ENCODE peak calls at places on chromosomes 1 and 21, in seven cellular contexts. G is retina; P is dorsolateral prefrontal cortex; C is HCT116; S is cardiac fibroblast; R is stimulated activated CD4-positive, alpha-beta T cell treated with anti-CD3 and anti-CD28 coated beads, Interleukin-4, amount 100 ng/mL, for 1 hour; K is NCI-H748 treated with DMSO at 0.1 percent for 48 hours. T is an unnamed sample.

GRCh38 chr21:35051287-35051818 is 2.3 kb upstream of the RUNX1 start:
- DNase-seq in P (peak; percentile 30), S (peak; percentile 91), K (peak; percentile 3), R (peak; percentile 77), C (peak; percentile 80), G (peak; percentile 70), T (peak; percentile 50)

GRCh38 chr1:25064465-25065238 is 134.6 kb upstream of the RUNX3 start:
- DNase-seq in P (no peak), K (no peak), C (no peak), G (no peak), S (no peak), R (peak; percentile 15), T (no peak)

GRCh38 chr1:44512313-44512885 is 107.3 kb downstream of the RNF220 start:
- DNase-seq in K (no peak), R (peak; percentile 4), G (no peak), P (no peak), C (no peak), S (no peak), T (no peak)

GRCh38 chr21:42513151-42513984 is at the start of gene SLC37A1:
- DNase-seq in R (peak; percentile 58), S (peak; percentile 18), G (peak; percentile 80), P (no peak), C (no peak), K (no peak), T (no peak)

GRCh38 chr1:104878203-104878911 is 1128.7 kb downstream of the AMY1C start:
- DNase-seq in S (no peak), G (no peak), K (no peak), C (no peak), P (no peak), R (no peak), T (no peak)

GRCh38 chr1:241533375-241534115 is 1.4 kb downstream of the KMO start:
- DNase-seq in P (no peak), C (no peak), R (no peak), K (no peak), S (no peak), G (no peak), T (no peak)

GRCh38 chr1:93735722-93736121 is 54.1 kb upstream of the BCAR3 start:
- DNase-seq in P (no peak), K (no peak), R (no peak), S (peak; percentile 85), G (no peak), C (no peak), T (no peak)

GRCh38 chr1:2645143-2645542 is 12.3 kb upstream of the MMEL1 start:
- DNase-seq in K (no peak), C (no peak), G (no peak), R (no peak), P (no peak), S (no peak), T (no peak)

GRCh38 chr1:150429805-150430204 is 57.4 kb upstream of the TARS2 start:
- DNase-seq in S (peak; percentile 34), P (no peak), R (no peak), K (no peak), G (no peak), C (no peak), T (no peak)

GRCh38 chr1:186634511-186634910 is 45.7 kb downstream of the PTGS2 start:
- DNase-seq in R (no peak), C (no peak), K (no peak), P (no peak), S (no peak), G (no peak), T (no peak)

GRCh38 chr1:11704691-11705475 is 13.4 kb downstream of the DRAXIN start:
- DNase-seq in G (no peak), K (no peak), S (no peak), P (no peak), C (no peak), R (no peak), T (no peak)

GRCh38 chr21:44900559-44901251 is 20.0 kb downstream of the ITGB2 start:
- DNase-seq in C (no peak), R (no peak), G (no peak), P (no peak), S (no peak), K (no peak), T (no peak)

GRCh38 chr1:165637427-165637826 is 6.4 kb downstream of the MGST3 start:
- DNase-seq in K (no peak), C (no peak), R (no peak), G (no peak), S (peak; percentile 76), P (no peak), T (no peak)

GRCh38 chr1:207404849-207405525 is 49.1 kb upstream of the CR2 start:
- DNase-seq in G (no peak), S (peak; percentile 85), R (no peak), K (peak; percentile 61), P (no peak), C (peak; percentile 65), T (no peak)

GRCh38 chr1:200917291-200917817 is 22.7 kb downstream of the INAVA start:
- DNase-seq in K (no peak), S (no peak), R (no peak), P (no peak), C (no peak), G (no peak), T (no peak)

GRCh38 chr1:43531453-43531905 is 796 bp downstream of the PTPRF start:
- DNase-seq in C (no peak), S (no peak), K (no peak), P (no peak), R (peak; percentile 15), G (peak; percentile 63), T (no peak)

GRCh38 chr1:44553771-44554170 is 120.5 kb downstream of the TMEM53 start:
- DNase-seq in S (peak; percentile 68), P (no peak), G (no peak), K (no peak), C (peak; percentile 36), R (no peak), T (no peak)

GRCh38 chr1:64392109-64392508 is 77.8 kb upstream of the CACHD1 start:
- DNase-seq in P (no peak), C (no peak), K (no peak), G (no peak), R (no peak), S (no peak), T (no peak)

GRCh38 chr1:178160736-178161475 is 67.0 kb downstream of the RASAL2 start:
- DNase-seq in K (no peak), C (no peak), G (no peak), P (no peak), R (no peak), S (no peak), T (no peak)

GRCh38 chr1:61056674-61057439 is 25.5 kb upstream of the NFIA start:
- DNase-seq in R (peak; percentile 41), S (peak; percentile 71), G (peak; percentile 89), P (peak; percentile 56), K (peak; percentile 68), C (peak; percentile 50), T (peak; percentile 69)

GRCh38 chr1:13921190-13921589 is 221.2 kb downstream of the PRDM2 start:
- DNase-seq in C (no peak), R (no peak), K (no peak), G (no peak), S (no peak), P (no peak), T (no peak)

GRCh38 chr1:30966690-30967369 is 58.3 kb upstream of the SDC3 start:
- DNase-seq in G (no peak), P (no peak), S (peak; percentile 85), R (no peak), C (no peak), K (peak; percentile 72), T (no peak)

GRCh38 chr1:96388421-96389310 is 332.9 kb upstream of the PTBP2 start:
- DNase-seq in S (peak; percentile 70), G (no peak), K (no peak), C (no peak), R (no peak), P (no peak), T (no peak)

T was measured in anterior cingulate cortex.